ENCODE peak calls at places on chromosomes 5 and 9, in four cellular contexts. W is keratinocyte, J is dorsolateral prefrontal cortex, Z is IMR-90. E is an unnamed sample.
A peak's percentile ranks its signal among the peaks of the same experiment; 100 is the strongest.

GRCh38 chr9:107711528-107711927 is 222.0 kb upstream of the KLF4 start:
- DNase-seq in W (peak; percentile 99), Z (peak; percentile 89), J (no peak), E (peak; percentile 64)

GRCh38 chr9:113712053-113712452 is 164.1 kb upstream of the ZNF618 start:
- DNase-seq in J (no peak), W (no peak), Z (peak; percentile 65), E (peak; percentile 37)

GRCh38 chr5:17087035-17087434 is 130.4 kb upstream of the BASP1 start:
- DNase-seq in J (no peak), Z (peak; percentile 23), W (no peak), E (no peak)

GRCh38 chr9:123268240-123268949 is at the start of gene STRBP:
- DNase-seq in Z (peak; percentile 61), J (peak; percentile 91), W (peak; percentile 28), E (peak; percentile 39)

GRCh38 chr5:28743362-28743761 is 1705.0 kb upstream of the CDH9 start:
- DNase-seq in J (no peak), Z (no peak), W (no peak), E (no peak)

GRCh38 chr5:179614745-179615144 is 8.7 kb downstream of the HNRNPH1 start:
- DNase-seq in J (no peak), Z (no peak), W (no peak), E (no peak)

GRCh38 chr9:101270325-101270701 is 114.5 kb downstream of the BAAT start:
- DNase-seq in J (no peak), W (no peak), Z (no peak), E (no peak)

GRCh38 chr9:125841444-125841843 is 94.3 kb downstream of the PBX3 start:
- DNase-seq in W (no peak), J (no peak), Z (no peak), E (no peak)

GRCh38 chr9:127711831-127712274 is 3.6 kb downstream of the PTRH1 start:
- DNase-seq in Z (no peak), W (no peak), J (no peak), E (no peak)

GRCh38 chr5:88675758-88676636 is 207.0 kb downstream of the MEF2C start:
- DNase-seq in J (peak; percentile 90), Z (peak; percentile 58), W (no peak), E (no peak)

GRCh38 chr5:96031811-96032261 is 70.2 kb upstream of the ELL2 start:
- DNase-seq in Z (peak; percentile 89), J (no peak), W (no peak), E (peak; percentile 64)

GRCh38 chr5:158032246-158032645 is 173.3 kb upstream of the CLINT1 start:
- DNase-seq in W (no peak), Z (no peak), J (no peak), E (no peak)

GRCh38 chr5:114450516-114450909 is 88.6 kb downstream of the KCNN2 start:
- DNase-seq in Z (peak; percentile 8), W (no peak), J (no peak), E (no peak)

GRCh38 chr9:76027426-76027825 is 137.0 kb downstream of the PCSK5 start:
- DNase-seq in Z (peak; percentile 16), W (no peak), J (no peak), E (no peak)

GRCh38 chr5:74040811-74041491 is 415.0 kb downstream of the ARHGEF28 start:
- DNase-seq in J (no peak), W (no peak), Z (no peak), E (no peak)

GRCh38 chr5:141149812-141150211 is at the start of gene PCDHB6:
- DNase-seq in J (no peak), W (no peak), Z (peak; percentile 3), E (no peak)

GRCh38 chr5:124580925-124581821 is 165.3 kb downstream of the ZNF608 start:
- DNase-seq in J (no peak), Z (no peak), W (no peak), E (no peak)

GRCh38 chr5:138536665-138537315 is 6.2 kb downstream of the ETF1 start:
- DNase-seq in Z (no peak), J (no peak), W (no peak), E (no peak)

GRCh38 chr5:161007879-161008278 is 155.9 kb upstream of the ATP10B start:
- DNase-seq in Z (no peak), W (no peak), J (no peak), E (no peak)

GRCh38 chr5:137826067-137826466 is 41.6 kb upstream of the MYOT start:
- DNase-seq in Z (no peak), W (no peak), J (no peak), E (no peak)

GRCh38 chr9:5799314-5799713 is 33.6 kb downstream of the ERMP1 start:
- DNase-seq in J (no peak), W (no peak), Z (peak; percentile 59), E (no peak)

GRCh38 chr9:38226491-38226951 is 157.5 kb upstream of the SHB start:
- DNase-seq in Z (peak; percentile 4), J (no peak), W (no peak), E (no peak)

GRCh38 chr9:77475641-77476473 is 172.3 kb downstream of the GNA14 start:
- DNase-seq in J (no peak), Z (peak; percentile 28), W (no peak), E (no peak)

GRCh38 chr5:93512799-93513198 is 68.2 kb downstream of the NR2F1-AS1 start:
- DNase-seq in J (no peak), Z (peak; percentile 95), W (no peak), E (peak; percentile 34)

GRCh38 chr9:83637389-83637788 is 14.4 kb downstream of the IDNK start:
- DNase-seq in W (no peak), J (no peak), Z (no peak), E (no peak)

GRCh38 chr9:130445268-130445983 is 665 bp downstream of the ASS1 start:
- DNase-seq in J (no peak), W (no peak), Z (no peak), E (no peak)

GRCh38 chr9:111961575-111961974 is 65.0 kb downstream of the UGCG start:
- DNase-seq in W (no peak), J (no peak), Z (peak; percentile 86), E (no peak)

GRCh38 chr9:32015795-32016194 is 368.6 kb upstream of the ACO1 start:
- DNase-seq in W (no peak), J (no peak), Z (no peak), E (no peak)
- H3K27ac ChIP-seq in W (no peak overlapping the region), J (no peak overlapping the region), Z (no peak overlapping the region), E (no peak overlapping the region)

GRCh38 chr9:129378241-129378661 is 200.2 kb upstream of the IER5L start:
- DNase-seq in W (no peak), Z (no peak), J (peak; percentile 27), E (no peak)
- H3K27ac ChIP-seq in W (no peak overlapping the region), Z (no peak overlapping the region), J (peak overlapping the region; percentile 74), E (no peak overlapping the region)

DNA sequence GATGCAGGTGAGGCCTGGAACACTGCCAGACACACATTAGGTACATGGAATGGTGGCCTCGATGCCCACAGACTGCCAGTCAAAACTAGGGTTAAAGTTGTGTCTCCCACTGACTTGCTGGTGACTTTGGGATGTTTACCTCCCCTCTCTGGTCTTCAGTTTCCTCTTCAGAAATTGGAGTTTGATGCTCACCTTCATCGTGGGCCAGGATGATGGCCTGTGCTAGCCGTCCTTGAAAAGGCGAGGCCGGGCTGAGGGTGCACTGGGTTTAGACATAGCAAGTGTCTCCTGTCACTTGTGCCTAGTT is 49.0 kb upstream of the FOXE1 start:
- DNase-seq in Z (no peak), W (no peak), J (no peak), E (no peak)
- H3K27ac ChIP-seq in Z (no peak overlapping the region), W (no peak overlapping the region), J (no peak overlapping the region), E (peak overlapping the region; percentile 71)

DNA sequence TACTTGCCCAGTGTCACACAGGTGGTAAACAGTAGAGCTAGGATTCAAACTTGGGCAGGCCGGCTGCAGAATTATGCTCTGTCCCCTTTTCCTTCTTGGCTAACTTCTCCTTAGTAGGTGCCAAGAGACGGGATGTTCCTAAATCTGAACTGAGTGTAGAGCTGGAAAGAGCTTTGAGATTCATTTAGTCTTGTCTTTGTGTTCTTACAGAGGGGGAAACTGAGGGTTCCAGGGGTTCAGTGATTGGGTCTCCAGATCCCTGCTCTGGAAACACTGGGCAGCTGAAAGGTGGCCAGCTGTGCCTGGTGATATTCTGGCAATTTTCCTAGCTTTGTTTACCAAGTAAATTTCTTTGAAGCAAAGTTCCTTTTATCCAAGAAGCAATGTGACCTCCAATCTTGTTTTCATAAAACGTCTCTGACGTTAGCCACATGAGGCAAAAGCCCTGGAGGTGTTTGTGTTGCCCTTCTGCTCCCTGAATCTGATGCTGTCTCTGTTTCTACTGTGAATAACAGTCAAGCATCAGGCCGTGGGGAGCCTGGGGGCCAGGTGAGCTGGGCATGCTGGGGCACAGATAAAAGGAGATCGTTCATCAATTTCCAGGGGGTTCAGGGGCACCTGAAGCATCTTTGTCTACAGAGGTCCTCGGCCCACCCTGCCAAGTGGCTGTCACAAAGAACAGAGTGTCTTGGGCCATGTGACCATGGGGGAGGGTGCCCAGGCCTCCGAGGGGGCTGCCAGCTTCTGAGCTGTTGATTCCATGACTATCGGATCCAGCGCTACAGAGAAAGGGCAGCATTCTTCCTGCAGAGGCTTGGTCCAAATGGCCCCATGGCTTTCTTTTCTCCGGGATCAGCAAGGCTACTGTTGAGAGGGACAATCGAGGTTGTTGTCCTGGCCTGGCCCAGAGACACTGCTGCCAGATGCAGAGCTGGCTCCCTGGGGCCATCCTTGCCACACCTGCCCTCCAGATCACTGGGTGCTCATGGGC is 288.9 kb downstream of the ZSWIM6 start:
- DNase-seq in Z (no peak), W (no peak), J (peak; percentile 91), E (no peak)
- H3K27ac ChIP-seq in Z (no peak overlapping the region), W (no peak overlapping the region), J (peak overlapping the region; percentile 98), E (no peak overlapping the region)

GRCh38 chr9:135007601-135008000 is 79.9 kb upstream of the OLFM1 start:
- DNase-seq in Z (no peak), W (no peak), J (no peak), E (no peak)

GRCh38 chr9:135002336-135002735 is 84.6 kb upstream of the FCN1 start:
- DNase-seq in J (no peak), W (no peak), Z (no peak), E (no peak)

GRCh38 chr9:135006911-135007570 is 80.4 kb upstream of the OLFM1 start:
- DNase-seq in W (no peak), J (no peak), Z (no peak), E (no peak)

GRCh38 chr9:135001526-135001925 is 83.8 kb upstream of the FCN1 start:
- DNase-seq in Z (no peak), W (no peak), J (no peak), E (no peak)

GRCh38 chr9:135004772-135005171 is 82.7 kb upstream of the OLFM1 start:
- DNase-seq in W (no peak), J (no peak), Z (no peak), E (no peak)
- H3K27ac ChIP-seq in W (no peak overlapping the region), J (no peak overlapping the region), Z (no peak overlapping the region), E (no peak overlapping the region)

DNA sequence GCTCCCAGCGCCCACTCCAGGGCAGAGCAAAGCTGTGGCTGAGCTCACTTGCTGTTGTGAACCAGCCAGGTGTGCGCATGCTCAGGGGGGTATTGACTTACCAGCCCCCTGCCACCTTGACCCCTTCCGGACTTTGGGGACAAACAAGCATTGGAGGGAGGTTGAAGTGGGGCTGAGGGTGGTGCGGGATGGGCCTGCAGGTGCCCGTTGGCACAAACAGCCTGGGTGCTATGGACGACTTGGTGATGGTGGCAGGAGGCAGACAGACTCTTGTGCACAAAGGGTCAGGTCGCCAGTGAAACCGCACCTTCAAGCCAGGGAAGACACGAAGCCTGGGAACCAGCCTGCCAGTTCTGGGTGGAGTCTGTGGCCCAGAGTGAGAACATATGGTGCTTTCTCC is 858.5 kb upstream of the PTPRD start:
- DNase-seq in J (no peak), Z (no peak), W (no peak), E (no peak)
- H3K27ac ChIP-seq in J (no peak overlapping the region), Z (no peak overlapping the region), W (no peak overlapping the region), E (no peak overlapping the region)

GRCh38 chr9:692636-693459 is 148.6 kb upstream of the DMRT1 start:
- DNase-seq in J (no peak), Z (no peak), W (no peak), E (no peak)
- H3K27ac ChIP-seq in J (peak overlapping the region; percentile 96), Z (peak overlapping the region; percentile 95), W (peak overlapping the region; percentile 96), E (peak overlapping the region; percentile 82)

GRCh38 chr5:9838906-9839305 is 208.8 kb upstream of the TAS2R1 start:
- DNase-seq in J (peak; percentile 69), W (no peak), Z (no peak), E (no peak)
- H3K27ac ChIP-seq in J (peak overlapping the region; percentile 21), W (no peak overlapping the region), Z (no peak overlapping the region), E (no peak overlapping the region)